ENCODE peak calls at places on chromosome 17, in four cellular contexts. R is GM12878, I is HepG2, D is K562. P is an unnamed sample.

GRCh38 chr17:49861150-49861884 is 13.4 kb upstream of the TAC4 start:
- DNase-seq in R (no peak), I (peak), D (peak), P (no peak)

GRCh38 chr17:36600936-36601302 is 464 bp upstream of the MRM1 start:
- DNase-seq in R (no peak), I (no peak), D (no peak), P (no peak)

GRCh38 chr17:47192549-47192948 is 3.5 kb upstream of the CDC27 start:
- DNase-seq in R (peak), I (no peak), D (no peak), P (no peak)

GRCh38 chr17:72167593-72167992 is 46.8 kb downstream of the SOX9 start:
- DNase-seq in R (no peak), I (no peak), D (no peak), P (no peak)

GRCh38 chr17:81025065-81025751 is 9.7 kb upstream of the BAIAP2 start:
- DNase-seq in R (no peak), I (no peak), D (no peak), P (no peak)

GRCh38 chr17:16944334-16945140 is 27.4 kb downstream of the TNFRSF13B start:
- DNase-seq in R (no peak), I (no peak), D (no peak), P (no peak)

GRCh38 chr17:17783825-17784598 is 52.8 kb downstream of the SREBF1 start:
- DNase-seq in R (peak), I (no peak), D (no peak), P (peak)

GRCh38 chr17:1077536-1078061 is 80.7 kb downstream of the TIMM22 start:
- DNase-seq in R (no peak), I (no peak), D (no peak), P (no peak)

GRCh38 chr17:28940142-28940541 is 11.2 kb downstream of the PHF12 start:
- DNase-seq in R (no peak), I (no peak), D (no peak), P (no peak)

GRCh38 chr17:53472586-53472985 is 350.1 kb upstream of the KIF2B start:
- DNase-seq in R (no peak), I (no peak), D (no peak), P (no peak)

GRCh38 chr17:4892499-4893221 is 6.7 kb upstream of the C17orf107 start:
- DNase-seq in R (no peak), I (no peak), D (no peak), P (no peak)

GRCh38 chr17:44354582-44355309 is 8.9 kb downstream of the FAM171A2 start:
- DNase-seq in R (no peak), I (no peak), D (no peak), P (peak)

GRCh38 chr17:67718325-67718941 is 697 bp downstream of the NOL11 start:
- DNase-seq in R (no peak), I (peak), D (peak), P (no peak)

GRCh38 chr17:49616546-49617205 is 41.0 kb downstream of the NXPH3 start:
- DNase-seq in R (no peak), I (no peak), D (no peak), P (no peak)

GRCh38 chr17:72560303-72561247 is 439.8 kb downstream of the SOX9 start:
- DNase-seq in R (no peak), I (peak), D (peak), P (peak)

GRCh38 chr17:32936894-32937500 is 9.0 kb downstream of the TMEM98 start:
- DNase-seq in R (no peak), I (peak), D (peak), P (peak)

GRCh38 chr17:774320-774584 is 7.8 kb downstream of the GLOD4 start:
- DNase-seq in R (no peak), I (no peak), D (no peak), P (no peak)

GRCh38 chr17:73261952-73262675 is 434 bp upstream of the CPSF4L start:
- DNase-seq in R (no peak), I (peak), D (no peak), P (no peak)

GRCh38 chr17:327296-327695 is 25.3 kb downstream of the RPH3AL start:
- DNase-seq in R (no peak), I (no peak), D (no peak), P (no peak)

GRCh38 chr17:45186955-45187354 is 25.3 kb downstream of the HEXIM2 start:
- DNase-seq in R (no peak), I (no peak), D (no peak), P (no peak)

GRCh38 chr17:7177954-7178477 is 1.2 kb downstream of the ASGR1 start:
- DNase-seq in R (no peak), I (peak), D (peak), P (peak)

GRCh38 chr17:2395258-2396170 is 5.3 kb downstream of the MNT start:
- DNase-seq in R (no peak), I (peak), D (peak), P (no peak)

GRCh38 chr17:20174588-20175265 is 165.6 kb downstream of the SPECC1 start:
- DNase-seq in R (no peak), I (no peak), D (peak), P (no peak)

GRCh38 chr17:18122991-18123753 is 14.6 kb downstream of the MYO15A start:
- DNase-seq in R (no peak), I (no peak), D (no peak), P (no peak)

GRCh38 chr17:67585077-67585602 is 132.6 kb upstream of the NOL11 start:
- DNase-seq in R (no peak), I (no peak), D (no peak), P (no peak)

GRCh38 chr17:4658478-4659305 is 17.2 kb upstream of the ALOX15 start:
- DNase-seq in R (no peak), I (no peak), D (peak), P (no peak)

GRCh38 chr17:47730681-47731080 is 2.4 kb upstream of the TBX21 start:
- DNase-seq in R (no peak), I (no peak), D (no peak), P (no peak)

GRCh38 chr17:47286198-47286914 is 32.7 kb downstream of the ITGB3 start:
- DNase-seq in R (peak), I (no peak), D (peak), P (no peak)

DNA sequence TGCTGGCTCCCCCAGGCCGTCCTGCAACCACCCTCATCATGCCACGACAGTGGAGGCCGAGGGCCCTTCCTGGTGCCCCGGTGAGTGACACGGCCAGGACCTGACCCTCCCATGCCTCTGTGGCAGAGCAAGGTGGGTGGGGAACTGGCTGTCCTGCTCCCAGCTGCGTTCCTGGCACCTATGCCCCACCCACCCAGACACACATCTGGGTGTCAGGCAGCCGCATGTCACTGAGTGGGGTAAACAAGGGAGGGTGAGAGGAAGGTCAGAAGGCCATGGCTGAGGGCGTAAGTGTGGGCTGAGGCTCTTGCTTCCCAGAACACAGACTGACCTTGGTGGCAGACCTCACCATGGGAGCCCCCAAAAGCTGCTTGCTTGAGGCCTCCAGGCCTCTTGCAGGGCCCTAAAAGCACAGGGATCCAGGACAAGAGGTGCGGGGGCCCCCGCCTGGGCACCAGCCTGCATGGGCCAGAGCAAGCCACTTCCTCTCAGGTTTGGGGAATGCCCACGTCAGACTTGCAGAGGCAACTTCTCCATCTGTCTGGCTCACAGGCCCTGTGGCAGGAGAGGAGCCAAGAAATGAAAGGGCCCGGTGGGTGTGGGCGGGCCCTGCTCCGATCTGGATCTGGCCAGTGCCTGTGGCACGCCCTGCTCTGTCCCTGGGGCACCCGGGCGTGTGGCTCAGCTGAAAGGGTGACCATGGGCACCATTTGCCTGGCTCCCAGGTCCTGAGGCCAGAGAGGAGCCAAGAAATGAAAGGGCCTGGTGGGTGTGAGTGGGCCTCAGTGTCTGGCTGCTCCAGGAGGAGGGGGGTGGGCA is 3.9 kb upstream of the CCDC57 start:
- DNase-seq in R (peak), I (peak), D (no peak), P (no peak)
- TF ChIP-seq CREM in R (no peak), I (no peak), D (no peak), P (no peak)

DNA sequence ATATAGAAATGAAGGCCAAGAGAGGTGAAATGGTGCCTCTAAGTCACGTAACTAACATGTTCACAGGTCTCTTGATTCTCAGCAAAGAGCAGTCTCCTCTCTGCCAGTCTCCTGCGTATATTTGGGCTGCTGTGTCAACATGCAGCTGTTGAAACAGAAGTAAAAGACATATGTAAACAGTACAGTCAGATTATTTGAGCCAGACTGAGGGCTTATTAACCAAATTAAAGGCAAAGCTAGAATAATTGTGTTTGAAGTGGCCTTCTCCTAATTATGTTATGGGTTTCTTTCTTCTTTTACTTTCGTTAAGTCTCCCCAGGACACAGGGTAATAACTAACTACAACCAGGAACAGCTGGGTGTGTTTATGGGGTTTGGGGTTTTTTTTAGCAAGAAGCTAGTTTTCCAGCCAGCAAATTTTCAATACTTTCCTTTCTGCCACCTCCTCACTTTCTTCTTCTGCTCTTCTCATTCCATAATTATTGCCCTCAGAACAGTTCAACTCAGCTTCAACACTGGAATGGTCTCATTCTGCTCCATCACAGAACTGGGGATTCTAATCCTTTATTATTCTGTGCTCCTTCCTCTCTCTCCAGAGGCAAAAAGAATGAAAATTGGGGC is 18.4 kb downstream of the G6PC1 start:
- DNase-seq in R (no peak), I (peak), D (no peak), P (no peak)
- TF ChIP-seq USF2 in R (no peak), I (no peak), D (no peak), P (no peak)

DNA sequence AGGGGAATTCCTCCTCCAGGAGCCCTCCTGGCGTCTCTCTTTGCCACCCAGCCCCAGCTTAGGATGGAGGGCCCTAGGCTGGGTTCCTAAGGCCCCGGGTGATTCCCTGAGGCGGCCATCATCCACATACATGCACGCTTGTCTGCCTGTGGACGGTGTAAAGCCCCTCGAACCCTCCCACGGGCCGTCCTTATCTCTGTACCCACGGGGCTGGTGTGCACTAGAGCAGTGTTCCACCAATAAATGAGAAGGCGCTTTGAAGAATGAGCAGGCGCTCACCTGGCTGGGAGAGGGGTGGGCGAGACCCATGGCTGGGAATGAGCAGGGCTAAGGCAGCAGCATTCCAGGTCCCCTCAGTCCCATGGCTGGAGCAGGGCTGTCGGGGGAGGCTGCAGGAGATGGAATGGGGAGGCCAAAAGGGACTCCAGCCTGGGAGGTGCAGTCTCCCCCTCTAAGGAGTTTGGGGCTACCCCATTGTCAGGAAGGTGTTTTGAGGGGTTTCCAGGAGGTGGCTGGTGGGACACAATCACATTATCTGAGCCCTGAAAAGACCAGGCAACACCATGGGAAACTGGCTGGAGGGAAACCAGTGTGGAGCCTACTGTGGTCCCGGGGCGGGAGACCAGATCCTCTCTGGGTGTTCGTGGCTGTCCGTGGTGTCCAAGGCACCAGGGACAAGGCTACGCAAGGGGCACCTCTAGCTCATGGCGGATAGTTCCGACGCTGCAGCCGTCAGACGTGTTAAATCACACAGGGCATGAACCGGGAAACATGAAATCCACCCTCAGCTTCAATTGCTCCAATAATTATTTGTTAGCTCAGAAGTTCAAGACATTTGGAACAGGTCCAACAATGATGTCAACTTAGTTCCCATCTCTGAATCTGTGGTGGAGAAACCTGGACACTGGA is 87.5 kb upstream of the DNAH17 start:
- DNase-seq in R (no peak), I (peak), D (peak), P (no peak)
- TF ChIP-seq CREM in R (no peak), I (no peak), D (no peak), P (no peak)

GRCh38 chr17:9470171-9470570 is 105.4 kb downstream of the STX8 start:
- DNase-seq in R (peak), I (no peak), D (no peak), P (no peak)
- TF ChIP-seq USF2 in R (no peak), I (no peak), D (no peak), P (no peak)

GRCh38 chr17:75754378-75755204 is 10.4 kb downstream of the GALK1 start:
- DNase-seq in R (no peak), I (peak), D (peak), P (no peak)
- TF ChIP-seq CREM in R (no peak), I (no peak), D (peak), P (no peak)

GRCh38 chr17:31877911-31878702 is 19.1 kb upstream of the COPRS start:
- DNase-seq in R (no peak), I (no peak), D (no peak), P (no peak)
- TF ChIP-seq USF2 in R (no peak), I (no peak), D (no peak), P (no peak)

DNA sequence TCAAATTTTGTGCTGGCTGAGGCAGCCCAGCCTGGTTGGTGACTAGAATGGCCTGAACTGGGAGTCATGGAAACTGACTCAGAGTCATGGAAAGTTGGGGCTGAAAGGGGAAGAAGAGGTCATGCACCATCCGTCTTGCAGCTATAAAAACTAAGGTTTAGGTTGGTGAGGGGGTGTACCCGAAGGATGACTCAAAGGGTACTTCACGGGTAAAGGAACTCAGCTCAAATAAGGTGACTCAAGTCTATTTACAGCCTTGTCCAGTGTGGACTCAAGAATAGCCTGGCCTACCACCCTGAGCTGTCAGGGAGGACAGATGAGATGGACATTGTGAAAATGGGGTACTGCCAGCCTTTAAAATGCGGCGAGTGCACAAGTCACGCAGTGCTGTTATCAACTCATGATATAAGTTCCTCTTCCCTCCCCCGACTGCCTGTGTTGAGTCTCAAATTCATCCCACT is 18.6 kb downstream of the CD300LB start:
- DNase-seq in R (peak), I (no peak), D (no peak), P (no peak)
- TF ChIP-seq CREM in R (peak), I (no peak), D (no peak), P (no peak)

GRCh38 chr17:55133583-55133982 is 131.2 kb upstream of the HLF start:
- DNase-seq in R (no peak), I (no peak), D (no peak), P (no peak)

DNA sequence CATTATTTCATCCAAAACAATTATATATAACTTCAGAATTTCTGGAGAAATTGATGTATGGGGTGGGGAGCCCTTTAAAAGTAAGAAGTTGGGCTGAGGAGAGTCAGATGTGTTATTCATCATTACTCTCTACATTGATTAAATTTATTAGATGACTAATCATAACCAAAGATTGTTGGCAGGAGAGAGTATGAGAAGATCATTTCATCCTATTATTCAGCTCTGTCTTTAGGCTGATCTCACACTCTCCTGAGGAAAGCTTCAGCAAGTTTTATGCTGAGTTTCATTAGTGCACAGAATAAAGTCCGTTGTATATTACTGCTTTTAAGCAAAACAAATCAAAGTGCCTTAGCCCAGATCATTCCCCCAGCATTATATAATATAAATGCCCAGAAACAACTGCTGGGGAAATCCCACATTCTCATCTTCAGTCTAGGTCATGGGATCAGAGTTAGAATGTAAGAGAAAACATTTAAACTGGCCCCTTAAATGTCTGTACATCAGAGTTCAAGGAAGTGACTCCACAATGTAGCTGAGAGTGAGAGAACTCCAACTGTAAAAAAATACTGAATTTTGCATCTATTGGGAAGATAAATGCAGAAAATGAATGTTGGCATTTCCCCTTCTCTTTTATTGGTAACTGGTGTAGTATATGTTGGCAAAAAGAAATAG is 130.1 kb upstream of the HLF start:
- DNase-seq in R (no peak), I (no peak), D (no peak), P (no peak)
- TF ChIP-seq USF2 in R (no peak), I (no peak), D (no peak), P (no peak)

P was measured in WTC11.